ENCODE peak calls at places on chromosome 6, in four cellular contexts. C, Y, F and V are unnamed samples.

GRCh38 chr6:13725570-13725969 is 13.9 kb upstream of the RANBP9 start:
- DNase-seq in F (no peak), C (peak; percentile 56), Y (peak; percentile 94), V (peak; percentile 30)

GRCh38 chr6:7888587-7889357 is 21.8 kb downstream of the TXNDC5 start:
- DNase-seq in Y (no peak), F (no peak), C (no peak), V (no peak)

GRCh38 chr6:142014515-142014914 is 118.2 kb upstream of the GJE1 start:
- DNase-seq in C (no peak), Y (peak; percentile 78), F (no peak), V (no peak)

GRCh38 chr6:113564401-113565161 is 292.6 kb upstream of the MARCKS start:
- DNase-seq in F (peak; percentile 68), Y (no peak), C (peak; percentile 76), V (no peak)

GRCh38 chr6:24357336-24358218 is at the start of gene DCDC2:
- DNase-seq in C (peak; percentile 63), Y (peak; percentile 51), F (peak; percentile 90), V (peak; percentile 17)

GRCh38 chr6:3911614-3912336 is 62.6 kb downstream of the FAM50B start:
- DNase-seq in F (no peak), C (peak; percentile 93), Y (peak; percentile 77), V (no peak)

GRCh38 chr6:116433313-116433712 is 27.9 kb upstream of the CALHM6 start:
- DNase-seq in C (no peak), Y (no peak), F (no peak), V (no peak)

GRCh38 chr6:35178012-35178411 is 35.7 kb upstream of the SCUBE3 start:
- DNase-seq in F (no peak), Y (no peak), C (no peak), V (no peak)

GRCh38 chr6:147156218-147156617 is 48.0 kb upstream of the STXBP5 start:
- DNase-seq in Y (no peak), F (no peak), C (no peak), V (no peak)

GRCh38 chr6:168005796-168006195 is 8.3 kb downstream of the KIF25 start:
- DNase-seq in F (no peak), C (no peak), Y (no peak), V (no peak)

GRCh38 chr6:4032475-4032874 is 46.5 kb downstream of the FAM217A start:
- DNase-seq in Y (no peak), C (no peak), F (no peak), V (no peak)

GRCh38 chr6:134636221-134636830 is 313.6 kb downstream of the ALDH8A1 start:
- DNase-seq in F (no peak), Y (peak; percentile 39), C (no peak), V (peak; percentile 20)

GRCh38 chr6:32920610-32921188 is 20.1 kb downstream of the HLA-DMB start:
- DNase-seq in Y (no peak), F (no peak), C (no peak), V (no peak)

GRCh38 chr6:99882151-99882702 is 111.8 kb downstream of the MCHR2 start:
- DNase-seq in Y (no peak), C (no peak), F (no peak), V (no peak)
- H3K36me3 ChIP-seq in Y (no peaks in the 10 kb centered on the region), C (no peaks in the 10 kb centered on the region), F (no peaks in the 10 kb centered on the region), V (no peaks in the 10 kb centered on the region)

GRCh38 chr6:131729550-131729949 is 18.7 kb upstream of the CTAGE9 start:
- DNase-seq in Y (no peak), C (no peak), F (no peak), V (no peak)
- H3K36me3 ChIP-seq in Y (no peaks in the 10 kb centered on the region), C (no peaks in the 10 kb centered on the region), F (no peaks in the 10 kb centered on the region), V (no peaks in the 10 kb centered on the region)

GRCh38 chr6:83152913-83153312 is 40.2 kb downstream of the PGM3 start:
- DNase-seq in Y (no peak), F (no peak), C (no peak), V (no peak)
- H3K36me3 ChIP-seq in Y (peaks cover 16% of the 10 kb centered on the region), F (no peaks in the 10 kb centered on the region), C (peaks cover 49% of the 10 kb centered on the region), V (peaks cover 32% of the 10 kb centered on the region)

GRCh38 chr6:149766156-149766768 is 16.7 kb downstream of the PCMT1 start:
- DNase-seq in Y (peak; percentile 45), F (no peak), C (no peak), V (no peak)

GRCh38 chr6:149771185-149771584 is 21.6 kb downstream of the PCMT1 start:
- DNase-seq in C (no peak), F (no peak), Y (no peak), V (no peak)

GRCh38 chr6:149771925-149772324 is 22.4 kb downstream of the PCMT1 start:
- DNase-seq in C (no peak), F (no peak), Y (no peak), V (no peak)

GRCh38 chr6:149763866-149764265 is 14.3 kb downstream of the PCMT1 start:
- DNase-seq in C (no peak), Y (no peak), F (no peak), V (no peak)

DNA sequence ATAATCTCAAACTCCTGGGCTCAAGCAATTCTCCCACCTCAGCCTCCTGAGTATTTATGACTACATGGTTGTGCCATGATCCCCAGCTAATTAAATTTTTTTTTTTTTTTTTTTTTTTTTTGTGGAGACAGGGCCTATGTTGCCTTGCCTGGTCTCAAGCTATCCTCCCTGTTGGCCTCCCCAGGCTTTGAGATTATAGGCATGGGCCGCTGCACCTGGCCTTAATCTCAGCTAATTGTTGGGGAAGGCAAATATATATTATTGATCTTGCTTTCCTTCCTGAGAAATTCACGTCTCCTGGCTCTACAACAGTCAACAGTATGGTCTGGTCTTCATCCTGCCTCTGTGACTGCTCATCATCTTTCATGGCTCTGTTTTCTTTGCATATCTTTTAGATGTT is 20.1 kb downstream of the PCMT1 start:
- DNase-seq in Y (no peak), F (no peak), C (no peak), V (no peak)
- H3K36me3 ChIP-seq in Y (peaks cover 13% of the 10 kb centered on the region), F (no peaks in the 10 kb centered on the region), C (peaks cover 14% of the 10 kb centered on the region), V (peaks cover 10% of the 10 kb centered on the region)